ENCODE peak calls at places on chromosomes 13 and 19, in ten cellular contexts. F is GM10248, O is brain microvascular endothelial cell, S is GM12865, I is MCF 10A, G is fibroblast of villous mesenchyme, E is endothelial cell, Y is WTC11, D is fibroblast of pulmonary artery, M is cardiac fibroblast. R is an unnamed sample.

GRCh38 chr13:44629465-44630183 is 53.5 kb upstream of the TSC22D1 start:
- DNase-seq in F (no peak), O (no peak), E (no peak), M (peak; percentile 87), I (no peak), S (no peak), G (no peak), D (peak; percentile 72), Y (no peak), R (no peak)

GRCh38 chr19:35777411-35777841 is 2.1 kb downstream of the ARHGAP33 start:
- DNase-seq in M (no peak), F (no peak), Y (peak; percentile 62), E (no peak), D (no peak), I (no peak), S (no peak), G (no peak), O (no peak), R (no peak)

GRCh38 chr13:25330541-25330940 is 29.1 kb downstream of the NUP58 start:
- DNase-seq in S (no peak), G (no peak), Y (no peak), F (no peak), I (no peak), E (no peak), M (peak; percentile 10), O (no peak), D (peak; percentile 19), R (no peak)

GRCh38 chr19:42652021-42652420 is 57.3 kb upstream of the CEACAM8 start:
- DNase-seq in O (no peak), F (no peak), Y (no peak), D (no peak), M (no peak), S (no peak), G (no peak), E (no peak), I (no peak), R (no peak)

GRCh38 chr13:52419080-52419479 is 13.1 kb upstream of the THSD1 start:
- DNase-seq in M (no peak), E (no peak), I (no peak), D (no peak), S (no peak), O (no peak), G (no peak), Y (no peak), F (no peak), R (no peak)

GRCh38 chr13:105139380-105140285 is 1395.8 kb downstream of the EFNB2 start:
- DNase-seq in G (peak; percentile 8), D (peak; percentile 16), I (no peak), O (peak; percentile 34), S (peak; percentile 95), Y (peak; percentile 11), E (no peak), M (peak; percentile 34), F (peak; percentile 68), R (no peak)

GRCh38 chr13:64855506-64855905 is 2374.6 kb downstream of the PCDH9 start:
- DNase-seq in Y (no peak), D (peak; percentile 62), G (no peak), O (peak; percentile 56), M (peak; percentile 28), E (no peak), F (no peak), S (no peak), I (peak; percentile 3), R (no peak)

GRCh38 chr19:1250374-1251232 is 2.2 kb downstream of the MIDN start:
- DNase-seq in G (peak; percentile 82), D (peak; percentile 82), M (peak; percentile 86), O (peak; percentile 40), E (peak; percentile 77), S (peak; percentile 78), F (no peak), I (no peak), Y (peak; percentile 79), R (peak; percentile 95)

GRCh38 chr19:42553292-42554045 is 25.2 kb upstream of the CEACAM1 start:
- DNase-seq in F (no peak), E (no peak), S (no peak), I (peak; percentile 26), M (peak; percentile 56), Y (no peak), G (peak; percentile 87), D (peak; percentile 58), O (peak; percentile 71), R (no peak)

GRCh38 chr19:17755977-17756670 is 4.8 kb downstream of the FCHO1 start:
- DNase-seq in E (peak; percentile 59), S (peak; percentile 93), D (peak; percentile 56), O (peak; percentile 25), I (no peak), Y (peak; percentile 86), G (peak; percentile 41), F (peak; percentile 84), M (peak; percentile 64), R (peak; percentile 89)

GRCh38 chr13:72970956-72971355 is 87.8 kb upstream of the KLF5 start:
- DNase-seq in E (no peak), M (no peak), G (no peak), F (no peak), I (no peak), O (peak; percentile 59), S (no peak), Y (no peak), D (no peak), R (no peak)

GRCh38 chr19:40084948-40085347 is 5.8 kb downstream of the ZNF780A start:
- DNase-seq in G (peak; percentile 17), Y (no peak), D (no peak), S (no peak), E (no peak), F (no peak), M (peak; percentile 3), I (no peak), O (no peak), R (no peak)

GRCh38 chr13:110449225-110450015 is 112.1 kb downstream of the RAB20 start:
- DNase-seq in F (no peak), I (no peak), D (no peak), S (no peak), E (no peak), G (no peak), Y (no peak), O (no peak), M (no peak), R (no peak)

GRCh38 chr13:30866692-30867669 is 39.1 kb upstream of the MEDAG start:
- DNase-seq in I (no peak), D (no peak), F (no peak), M (no peak), G (no peak), Y (no peak), O (no peak), E (no peak), S (no peak), R (no peak)

GRCh38 chr13:60402022-60402421 is 5.0 kb downstream of the TDRD3 start:
- DNase-seq in M (no peak), E (no peak), Y (no peak), S (no peak), O (no peak), D (no peak), F (no peak), G (no peak), I (peak; percentile 6), R (no peak)

GRCh38 chr19:34317311-34317927 is 47.6 kb upstream of the GPI start:
- DNase-seq in O (no peak), M (no peak), S (no peak), I (no peak), E (no peak), D (peak; percentile 41), G (no peak), Y (no peak), F (no peak), R (no peak)

DNA sequence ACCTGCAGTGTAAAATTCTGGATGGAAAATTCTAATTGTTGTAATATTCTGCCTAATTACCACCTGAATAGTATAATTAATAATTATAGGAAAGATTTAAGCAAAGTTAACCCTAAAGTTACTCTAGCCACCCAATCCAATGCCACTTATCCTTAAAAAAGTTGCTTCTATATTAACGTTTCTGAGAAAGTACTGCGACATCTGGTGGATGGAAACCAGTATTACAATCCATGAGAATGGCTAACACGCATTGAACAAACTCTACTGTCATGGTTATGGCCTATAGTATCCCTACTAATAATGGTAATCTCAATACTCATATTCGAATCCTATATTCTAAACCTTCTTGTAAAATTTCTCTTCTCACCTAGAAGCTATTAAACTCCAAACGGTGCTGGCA is 1551.8 kb downstream of the SLITRK1 start:
- DNase-seq in S (peak; percentile 13), Y (no peak), O (peak; percentile 4), I (peak; percentile 11), M (peak; percentile 25), D (peak; percentile 44), G (no peak), F (peak; percentile 5), E (no peak), R (no peak)
- TF ChIP-seq CTCF in S (peak; percentile 52), Y (peak; percentile 72), O (peak; percentile 42), I (peak; percentile 36), M (peak; percentile 46), D (peak; percentile 63), G (peak; percentile 29), F (peak; percentile 63), E (peak; percentile 74), R (peak; percentile 79)

DNA sequence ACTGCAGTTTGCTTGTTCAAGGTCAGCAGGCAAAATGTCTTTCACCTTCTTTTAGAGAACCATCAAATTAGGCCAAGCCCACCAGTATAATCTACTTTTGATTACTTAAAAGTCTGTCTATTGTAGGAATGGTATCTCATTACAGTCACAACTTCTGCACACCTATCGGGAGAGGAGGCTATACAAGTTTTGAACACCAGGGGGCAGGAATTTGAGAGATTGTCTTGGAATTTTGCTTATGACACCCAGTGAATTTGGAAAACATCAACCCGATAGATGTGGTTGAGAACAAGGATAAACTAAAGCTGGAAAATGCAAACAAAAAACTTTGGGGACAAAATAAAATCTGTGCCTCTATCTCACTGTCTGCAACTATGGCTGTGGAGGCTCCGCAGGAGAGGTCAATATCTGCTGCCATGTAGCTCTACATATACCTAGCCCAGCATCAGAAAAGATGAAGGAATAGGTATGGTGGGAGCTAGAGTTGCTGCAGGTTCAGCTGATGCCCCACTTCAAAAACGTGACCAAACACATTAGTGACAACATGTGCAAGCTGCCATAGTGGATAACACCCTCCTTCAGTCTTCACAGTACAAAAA is 1299.2 kb upstream of the SPRY2 start:
- DNase-seq in E (peak; percentile 8), G (no peak), I (peak; percentile 58), Y (peak; percentile 13), O (no peak), F (no peak), D (no peak), S (no peak), M (no peak), R (peak; percentile 20)
- TF ChIP-seq CTCF in E (peak; percentile 73), G (no peak), I (peak; percentile 56), Y (peak; percentile 54), O (peak; percentile 33), F (peak; percentile 33), D (no peak), S (peak; percentile 15), M (peak; percentile 23), R (peak; percentile 83)

GRCh38 chr13:20127563-20128458 is 33.0 kb downstream of the GJA3 start:
- DNase-seq in G (peak; percentile 56), D (peak; percentile 44), Y (peak; percentile 64), F (peak; percentile 74), I (peak; percentile 13), E (peak; percentile 51), S (peak; percentile 81), O (no peak), M (peak; percentile 56), R (peak; percentile 72)
- TF ChIP-seq CTCF in G (peak; percentile 57), D (peak; percentile 27), Y (no peak), F (peak; percentile 67), I (no peak), E (no peak), S (peak; percentile 53), O (peak; percentile 54), M (peak; percentile 26), R (no peak)

GRCh38 chr19:4979211-4979807 is 10.4 kb downstream of the KDM4B start:
- DNase-seq in Y (no peak), F (no peak), D (no peak), E (no peak), O (no peak), I (no peak), S (no peak), G (no peak), M (no peak), R (no peak)
- TF ChIP-seq CTCF in Y (no peak), F (no peak), D (no peak), E (no peak), O (no peak), I (no peak), S (no peak), G (no peak), M (no peak), R (no peak)

R was measured in glutamatergic neuron.